ENCODE peak calls at places on chromosomes 1 and 21, in seven cellular contexts. P is dermis blood vessel endothelial cell; O is cardiac fibroblast; N is GF-D8; U is CD4-positive, alpha-beta T cell; Z is tibial artery; M is stimulated activated CD4-positive, alpha-beta T cell treated with anti-CD3 and anti-CD28 coated beads, Interleukin-12 subunit alpha, Interleukin-12 subunit beta, amount 100 ng/mL, for 4 hours. Y is an unnamed sample.

GRCh38 chr1:61005572-61006386 is 76.6 kb upstream of the NFIA start:
- DNase-seq in P (no peak), O (no peak), N (no peak), U (no peak), Z (no peak), M (no peak), Y (no peak)

GRCh38 chr1:152565115-152565514 is 1.5 kb downstream of the LCE3E start:
- DNase-seq in P (no peak), O (no peak), N (no peak), U (no peak), Z (no peak), M (no peak), Y (no peak)

GRCh38 chr1:2494323-2494693 is 18.2 kb downstream of the PLCH2 start:
- DNase-seq in P (no peak), O (peak), N (no peak), U (no peak), Z (no peak), M (no peak), Y (peak)

GRCh38 chr1:38522998-38523939 is 336.3 kb downstream of the RRAGC start:
- DNase-seq in P (no peak), O (no peak), N (no peak), U (no peak), Z (no peak), M (no peak), Y (no peak)

GRCh38 chr1:226632169-226632884 is 83.8 kb downstream of the STUM start:
- DNase-seq in P (no peak), O (no peak), N (no peak), U (no peak), Z (peak), M (no peak), Y (no peak)

GRCh38 chr1:226135059-226135651 is 51.4 kb downstream of the ACBD3 start:
- DNase-seq in P (peak), O (peak), N (no peak), U (no peak), Z (no peak), M (no peak), Y (no peak)

GRCh38 chr1:98516306-98516705 is 145.2 kb upstream of the SNX7 start:
- DNase-seq in P (no peak), O (no peak), N (no peak), U (no peak), Z (no peak), M (no peak), Y (no peak)

GRCh38 chr1:228283476-228284147 is 75.8 kb downstream of the OBSCN start:
- DNase-seq in P (no peak), O (no peak), N (no peak), U (no peak), Z (no peak), M (no peak), Y (no peak)

GRCh38 chr1:230861970-230862595 is 6.2 kb downstream of the C1orf198 start:
- DNase-seq in P (no peak), O (peak), N (no peak), U (no peak), Z (no peak), M (no peak), Y (no peak)

GRCh38 chr1:92184632-92185031 is 33.1 kb upstream of the C1orf146 start:
- DNase-seq in P (no peak), O (peak), N (no peak), U (no peak), Z (no peak), M (no peak), Y (no peak)

GRCh38 chr1:31182352-31182751 is 57.3 kb downstream of the NKAIN1 start:
- DNase-seq in P (peak), O (peak), N (no peak), U (peak), Z (peak), M (peak), Y (peak)

GRCh38 chr1:152777510-152778137 is 2.7 kb downstream of the LCE1F start:
- DNase-seq in P (peak), O (no peak), N (no peak), U (no peak), Z (no peak), M (no peak), Y (peak)

GRCh38 chr1:28782011-28782410 is 30.0 kb upstream of the OPRD1 start:
- DNase-seq in P (no peak), O (no peak), N (no peak), U (no peak), Z (no peak), M (no peak), Y (no peak)

GRCh38 chr1:223337174-223337869 is 26.7 kb downstream of the SUSD4 start:
- DNase-seq in P (no peak), O (no peak), N (no peak), U (no peak), Z (no peak), M (no peak), Y (no peak)

GRCh38 chr1:85334962-85335361 is 58.5 kb upstream of the BCL10 start:
- DNase-seq in P (no peak), O (no peak), N (peak), U (no peak), Z (no peak), M (no peak), Y (peak)

GRCh38 chr21:43362306-43362927 is 64.5 kb downstream of the SIK1 start:
- DNase-seq in P (peak), O (peak), N (peak), U (peak), Z (peak), M (peak), Y (peak)

GRCh38 chr21:31781737-31782136 is 49.8 kb upstream of the SCAF4 start:
- DNase-seq in P (peak), O (peak), N (no peak), U (no peak), Z (peak), M (no peak), Y (no peak)

GRCh38 chr1:3350441-3351261 is 103.8 kb upstream of the ARHGEF16 start:
- DNase-seq in P (no peak), O (peak), N (no peak), U (no peak), Z (peak), M (no peak), Y (no peak)

GRCh38 chr1:220325306-220325995 is 53.2 kb upstream of the RAB3GAP2 start:
- DNase-seq in P (no peak), O (no peak), N (no peak), U (no peak), Z (no peak), M (no peak), Y (peak)

GRCh38 chr21:35586305-35586704 is 474.0 kb downstream of the SETD4 start:
- DNase-seq in P (no peak), O (no peak), N (no peak), U (no peak), Z (no peak), M (no peak), Y (no peak)

GRCh38 chr1:230761443-230762167 is 14.4 kb downstream of the CAPN9 start:
- DNase-seq in P (no peak), O (no peak), N (no peak), U (no peak), Z (no peak), M (no peak), Y (no peak)

GRCh38 chr1:81414417-81415087 is 386.2 kb upstream of the ADGRL2 start:
- DNase-seq in P (peak), O (peak), N (no peak), U (no peak), Z (peak), M (no peak), Y (peak)

GRCh38 chr1:168637350-168637991 is 61.1 kb downstream of the XCL1 start:
- DNase-seq in P (peak), O (peak), N (no peak), U (no peak), Z (no peak), M (no peak), Y (peak)

GRCh38 chr1:201583663-201584062 is 44.7 kb downstream of the NAV1 start:
- DNase-seq in P (no peak), O (no peak), N (no peak), U (no peak), Z (no peak), M (no peak), Y (no peak)

GRCh38 chr21:37231671-37232070 is 35.5 kb downstream of the VPS26C start:
- DNase-seq in P (no peak), O (no peak), N (no peak), U (no peak), Z (no peak), M (no peak), Y (no peak)

GRCh38 chr1:47340227-47340626 is 6.6 kb downstream of the CMPK1 start:
- DNase-seq in P (no peak), O (no peak), N (no peak), U (no peak), Z (no peak), M (no peak), Y (no peak)

GRCh38 chr21:44510109-44510507 is 29.9 kb downstream of the KRTAP10-1 start:
- DNase-seq in P (no peak), O (no peak), N (no peak), U (no peak), Z (no peak), M (no peak), Y (no peak)

GRCh38 chr1:174204697-174205308 is 45.5 kb downstream of the RABGAP1L start:
- DNase-seq in P (no peak), O (no peak), N (no peak), U (no peak), Z (no peak), M (no peak), Y (peak)

GRCh38 chr1:40241372-40241771 is 6.4 kb upstream of the TMCO2 start:
- DNase-seq in P (no peak), O (peak), N (no peak), U (no peak), Z (no peak), M (no peak), Y (no peak)

GRCh38 chr1:186054013-186054412 is 319.8 kb downstream of the HMCN1 start:
- DNase-seq in P (no peak), O (no peak), N (no peak), U (no peak), Z (no peak), M (no peak), Y (no peak)

GRCh38 chr1:183461350-183461749 is 10.9 kb upstream of the SMG7 start:
- DNase-seq in P (peak), O (peak), N (peak), U (no peak), Z (no peak), M (no peak), Y (peak)

GRCh38 chr1:149844096-149844495 is 55.3 kb upstream of the BOLA1 start:
- DNase-seq in P (peak), O (no peak), N (no peak), U (no peak), Z (no peak), M (no peak), Y (peak)

GRCh38 chr1:152657677-152658076 is 5.5 kb upstream of the LCE2D start:
- DNase-seq in P (no peak), O (no peak), N (no peak), U (no peak), Z (no peak), M (no peak), Y (no peak)

GRCh38 chr1:91920001-91920400 is 29.2 kb upstream of the BRDT start:
- DNase-seq in P (no peak), O (no peak), N (no peak), U (no peak), Z (no peak), M (no peak), Y (no peak)

GRCh38 chr1:14626869-14627607 is 28.6 kb downstream of the KAZN start:
- DNase-seq in P (no peak), O (peak), N (no peak), U (no peak), Z (no peak), M (no peak), Y (no peak)

GRCh38 chr1:182965861-182966260 is 12.9 kb upstream of the SHCBP1L start:
- DNase-seq in P (no peak), O (no peak), N (no peak), U (no peak), Z (no peak), M (no peak), Y (no peak)

GRCh38 chr1:5707566-5708178 is 284.6 kb downstream of the NPHP4 start:
- DNase-seq in P (no peak), O (no peak), N (no peak), U (no peak), Z (no peak), M (no peak), Y (no peak)

GRCh38 chr1:181390350-181391080 is 92.8 kb upstream of the CACNA1E start:
- DNase-seq in P (no peak), O (no peak), N (no peak), U (no peak), Z (no peak), M (no peak), Y (no peak)

GRCh38 chr1:174135200-174135599 is 24.1 kb upstream of the RABGAP1L start:
- DNase-seq in P (no peak), O (no peak), N (no peak), U (no peak), Z (no peak), M (no peak), Y (no peak)

Y was measured in NB4.